ENCODE peak calls at places on chromosomes 2 and 18, in nine cellular contexts. One of them, this sample, is unnamed.

GRCh38 chr18:2147866-2148265 is 423.4 kb downstream of the METTL4 start:
- DNase-seq in heart left ventricle: peak
- DNase-seq in HFFc6: no peak
- DNase-seq in GM12865: no peak
- DNase-seq in AG08396: peak
- DNase-seq in RWPE1: peak
- DNase-seq in GM12891: no peak
- DNase-seq in kidney glomerular epithelial cell: no peak
- DNase-seq in GM20000: no peak
- DNase-seq in this sample: no peak

GRCh38 chr2:101883860-101884259 is 107.9 kb upstream of the IL1R2 start:
- DNase-seq in heart left ventricle: no peak
- DNase-seq in HFFc6: peak
- DNase-seq in GM12865: peak
- DNase-seq in AG08396: peak
- DNase-seq in RWPE1: peak
- DNase-seq in GM12891: peak
- DNase-seq in kidney glomerular epithelial cell: peak
- DNase-seq in GM20000: peak
- DNase-seq in this sample: peak

GRCh38 chr18:53025247-53025646 is 685.2 kb downstream of the DCC start:
- DNase-seq in heart left ventricle: no peak
- DNase-seq in HFFc6: no peak
- DNase-seq in GM12865: no peak
- DNase-seq in AG08396: no peak
- DNase-seq in RWPE1: no peak
- DNase-seq in GM12891: no peak
- DNase-seq in kidney glomerular epithelial cell: no peak
- DNase-seq in GM20000: no peak
- DNase-seq in this sample: no peak

GRCh38 chr2:43278683-43279220 is 52.3 kb upstream of the ZFP36L2 start:
- DNase-seq in heart left ventricle: no peak
- DNase-seq in HFFc6: no peak
- DNase-seq in GM12865: no peak
- DNase-seq in AG08396: no peak
- DNase-seq in RWPE1: no peak
- DNase-seq in GM12891: no peak
- DNase-seq in kidney glomerular epithelial cell: no peak
- DNase-seq in GM20000: no peak
- DNase-seq in this sample: no peak

GRCh38 chr2:240139666-240140393 is 628 bp downstream of the OTOS start:
- DNase-seq in heart left ventricle: peak
- DNase-seq in HFFc6: no peak
- DNase-seq in GM12865: no peak
- DNase-seq in AG08396: no peak
- DNase-seq in RWPE1: no peak
- DNase-seq in GM12891: no peak
- DNase-seq in kidney glomerular epithelial cell: no peak
- DNase-seq in GM20000: no peak
- DNase-seq in this sample: no peak

GRCh38 chr2:148048475-148049221 is 27.8 kb downstream of the MBD5 start:
- DNase-seq in heart left ventricle: no peak
- DNase-seq in HFFc6: no peak
- DNase-seq in GM12865: peak
- DNase-seq in AG08396: no peak
- DNase-seq in RWPE1: no peak
- DNase-seq in GM12891: no peak
- DNase-seq in kidney glomerular epithelial cell: no peak
- DNase-seq in GM20000: peak
- DNase-seq in this sample: no peak

GRCh38 chr2:30684026-30684425 is 123.2 kb downstream of the CAPN13 start:
- DNase-seq in heart left ventricle: no peak
- DNase-seq in HFFc6: no peak
- DNase-seq in GM12865: no peak
- DNase-seq in AG08396: no peak
- DNase-seq in RWPE1: no peak
- DNase-seq in GM12891: no peak
- DNase-seq in kidney glomerular epithelial cell: no peak
- DNase-seq in GM20000: no peak
- DNase-seq in this sample: no peak

GRCh38 chr2:66717491-66717890 is 282.6 kb downstream of the MEIS1 start:
- DNase-seq in heart left ventricle: no peak
- DNase-seq in HFFc6: no peak
- DNase-seq in GM12865: no peak
- DNase-seq in AG08396: no peak
- DNase-seq in RWPE1: no peak
- DNase-seq in GM12891: no peak
- DNase-seq in kidney glomerular epithelial cell: no peak
- DNase-seq in GM20000: no peak
- DNase-seq in this sample: no peak

GRCh38 chr2:111944536-111945210 is 46.3 kb downstream of the MERTK start:
- DNase-seq in heart left ventricle: no peak
- DNase-seq in HFFc6: no peak
- DNase-seq in GM12865: peak
- DNase-seq in AG08396: no peak
- DNase-seq in RWPE1: no peak
- DNase-seq in GM12891: no peak
- DNase-seq in kidney glomerular epithelial cell: no peak
- DNase-seq in GM20000: no peak
- DNase-seq in this sample: no peak

GRCh38 chr18:4017479-4017878 is 437.6 kb downstream of the DLGAP1 start:
- DNase-seq in heart left ventricle: no peak
- DNase-seq in HFFc6: no peak
- DNase-seq in GM12865: peak
- DNase-seq in AG08396: no peak
- DNase-seq in RWPE1: peak
- DNase-seq in GM12891: no peak
- DNase-seq in kidney glomerular epithelial cell: no peak
- DNase-seq in GM20000: peak
- DNase-seq in this sample: no peak

This sample was measured in PC-9.